ENCODE peak calls at places on chromosomes 13 and 19, in five cellular contexts. One of them, this sample, is unnamed.

GRCh38 chr19:6551607-6552450 is 21.0 kb downstream of the TNFSF9 start:
- DNase-seq in epithelial cell of prostate: no peak
- DNase-seq in CD8-positive, alpha-beta T cell: peak; percentile 33
- DNase-seq in ovary: no peak
- DNase-seq in ascending aorta: no peak
- DNase-seq in this sample: no peak

GRCh38 chr19:45809643-45810159 is 5.4 kb downstream of the RSPH6A start:
- DNase-seq in ascending aorta: no peak
- DNase-seq in ovary: no peak
- DNase-seq in CD8-positive, alpha-beta T cell: no peak
- DNase-seq in epithelial cell of prostate: no peak
- DNase-seq in this sample: no peak

GRCh38 chr19:2922987-2923386 is 21.8 kb downstream of the ZNF77 start:
- DNase-seq in epithelial cell of prostate: peak; percentile 72
- DNase-seq in ascending aorta: peak; percentile 40
- DNase-seq in CD8-positive, alpha-beta T cell: no peak
- DNase-seq in ovary: no peak
- DNase-seq in this sample: no peak

GRCh38 chr13:74641586-74641985 is 507.4 kb upstream of the KLF12 start:
- DNase-seq in ovary: no peak
- DNase-seq in CD8-positive, alpha-beta T cell: no peak
- DNase-seq in epithelial cell of prostate: peak; percentile 39
- DNase-seq in ascending aorta: no peak
- DNase-seq in this sample: no peak

GRCh38 chr19:18634612-18635290 is 2.1 kb upstream of the KLHL26 start:
- DNase-seq in ovary: no peak
- DNase-seq in CD8-positive, alpha-beta T cell: no peak
- DNase-seq in epithelial cell of prostate: no peak
- DNase-seq in ascending aorta: no peak
- DNase-seq in this sample: no peak

GRCh38 chr13:25175431-25175830 is 3.3 kb upstream of the AMER2 start:
- DNase-seq in ascending aorta: no peak
- DNase-seq in CD8-positive, alpha-beta T cell: no peak
- DNase-seq in epithelial cell of prostate: no peak
- DNase-seq in ovary: no peak
- DNase-seq in this sample: no peak

GRCh38 chr19:1841209-1841924 is 6.9 kb downstream of the REXO1 start:
- DNase-seq in epithelial cell of prostate: no peak
- DNase-seq in ovary: no peak
- DNase-seq in CD8-positive, alpha-beta T cell: no peak
- DNase-seq in ascending aorta: no peak
- DNase-seq in this sample: peak; percentile 35

GRCh38 chr19:34994643-34995471 is 5.3 kb upstream of the GRAMD1A start:
- DNase-seq in epithelial cell of prostate: no peak
- DNase-seq in CD8-positive, alpha-beta T cell: no peak
- DNase-seq in ascending aorta: no peak
- DNase-seq in ovary: peak; percentile 70
- DNase-seq in this sample: no peak

GRCh38 chr19:48844472-48844871 is 8.2 kb upstream of the HSD17B14 start:
- DNase-seq in CD8-positive, alpha-beta T cell: no peak
- DNase-seq in epithelial cell of prostate: no peak
- DNase-seq in ovary: no peak
- DNase-seq in ascending aorta: no peak
- DNase-seq in this sample: no peak

GRCh38 chr13:78595819-78596700 is 7.3 kb downstream of the POU4F1 start:
- DNase-seq in CD8-positive, alpha-beta T cell: no peak
- DNase-seq in ovary: no peak
- DNase-seq in epithelial cell of prostate: no peak
- DNase-seq in ascending aorta: no peak
- DNase-seq in this sample: no peak

GRCh38 chr19:55479451-55480230 is 3.2 kb downstream of the ZNF628 start:
- DNase-seq in CD8-positive, alpha-beta T cell: no peak
- DNase-seq in ovary: no peak
- DNase-seq in ascending aorta: no peak
- DNase-seq in epithelial cell of prostate: no peak
- DNase-seq in this sample: no peak

GRCh38 chr13:39232999-39233398 is 194.7 kb downstream of the NHLRC3 start:
- DNase-seq in CD8-positive, alpha-beta T cell: no peak
- DNase-seq in epithelial cell of prostate: no peak
- DNase-seq in ovary: no peak
- DNase-seq in ascending aorta: no peak
- DNase-seq in this sample: no peak

GRCh38 chr13:112868308-112868707 is 100.7 kb upstream of the MCF2L start:
- DNase-seq in ascending aorta: peak; percentile 15
- DNase-seq in ovary: no peak
- DNase-seq in epithelial cell of prostate: no peak
- DNase-seq in CD8-positive, alpha-beta T cell: no peak
- DNase-seq in this sample: no peak

GRCh38 chr19:11963566-11964355 is 1.1 kb upstream of the ZNF763 start:
- DNase-seq in ovary: peak; percentile 87
- DNase-seq in ascending aorta: peak; percentile 90
- DNase-seq in CD8-positive, alpha-beta T cell: peak; percentile 47
- DNase-seq in epithelial cell of prostate: no peak
- DNase-seq in this sample: peak; percentile 76

GRCh38 chr13:31427151-31427867 is 227.5 kb downstream of the B3GLCT start:
- DNase-seq in ascending aorta: no peak
- DNase-seq in epithelial cell of prostate: no peak
- DNase-seq in ovary: no peak
- DNase-seq in CD8-positive, alpha-beta T cell: no peak
- DNase-seq in this sample: no peak

GRCh38 chr13:40814803-40815202 is 25.4 kb downstream of the SLC25A15 start:
- DNase-seq in CD8-positive, alpha-beta T cell: no peak
- DNase-seq in epithelial cell of prostate: no peak
- DNase-seq in ascending aorta: no peak
- DNase-seq in ovary: no peak
- DNase-seq in this sample: no peak

GRCh38 chr13:43991773-43992201 is 112.1 kb downstream of the LACC1 start:
- DNase-seq in ascending aorta: no peak
- DNase-seq in CD8-positive, alpha-beta T cell: no peak
- DNase-seq in ovary: no peak
- DNase-seq in epithelial cell of prostate: no peak
- DNase-seq in this sample: no peak

GRCh38 chr19:46431824-46432223 is 3.1 kb upstream of the PNMA8C start:
- DNase-seq in ovary: no peak
- DNase-seq in CD8-positive, alpha-beta T cell: no peak
- DNase-seq in epithelial cell of prostate: no peak
- DNase-seq in ascending aorta: no peak
- DNase-seq in this sample: no peak

GRCh38 chr13:113458218-113459065 is 5.2 kb upstream of the ADPRHL1 start:
- DNase-seq in CD8-positive, alpha-beta T cell: no peak
- DNase-seq in ovary: no peak
- DNase-seq in ascending aorta: no peak
- DNase-seq in epithelial cell of prostate: no peak
- DNase-seq in this sample: no peak

GRCh38 chr13:57763689-57764088 is 132.1 kb downstream of the PCDH17 start:
- DNase-seq in ovary: no peak
- DNase-seq in ascending aorta: no peak
- DNase-seq in epithelial cell of prostate: no peak
- DNase-seq in CD8-positive, alpha-beta T cell: no peak
- DNase-seq in this sample: no peak

GRCh38 chr13:47184311-47184710 is 287.5 kb upstream of the HTR2A start:
- DNase-seq in ovary: no peak
- DNase-seq in ascending aorta: no peak
- DNase-seq in epithelial cell of prostate: no peak
- DNase-seq in CD8-positive, alpha-beta T cell: no peak
- DNase-seq in this sample: no peak

GRCh38 chr19:27780367-27781065 is 1432.4 kb downstream of the UQCRFS1 start:
- DNase-seq in ascending aorta: no peak
- DNase-seq in CD8-positive, alpha-beta T cell: no peak
- DNase-seq in ovary: no peak
- DNase-seq in epithelial cell of prostate: no peak
- DNase-seq in this sample: no peak

DNA sequence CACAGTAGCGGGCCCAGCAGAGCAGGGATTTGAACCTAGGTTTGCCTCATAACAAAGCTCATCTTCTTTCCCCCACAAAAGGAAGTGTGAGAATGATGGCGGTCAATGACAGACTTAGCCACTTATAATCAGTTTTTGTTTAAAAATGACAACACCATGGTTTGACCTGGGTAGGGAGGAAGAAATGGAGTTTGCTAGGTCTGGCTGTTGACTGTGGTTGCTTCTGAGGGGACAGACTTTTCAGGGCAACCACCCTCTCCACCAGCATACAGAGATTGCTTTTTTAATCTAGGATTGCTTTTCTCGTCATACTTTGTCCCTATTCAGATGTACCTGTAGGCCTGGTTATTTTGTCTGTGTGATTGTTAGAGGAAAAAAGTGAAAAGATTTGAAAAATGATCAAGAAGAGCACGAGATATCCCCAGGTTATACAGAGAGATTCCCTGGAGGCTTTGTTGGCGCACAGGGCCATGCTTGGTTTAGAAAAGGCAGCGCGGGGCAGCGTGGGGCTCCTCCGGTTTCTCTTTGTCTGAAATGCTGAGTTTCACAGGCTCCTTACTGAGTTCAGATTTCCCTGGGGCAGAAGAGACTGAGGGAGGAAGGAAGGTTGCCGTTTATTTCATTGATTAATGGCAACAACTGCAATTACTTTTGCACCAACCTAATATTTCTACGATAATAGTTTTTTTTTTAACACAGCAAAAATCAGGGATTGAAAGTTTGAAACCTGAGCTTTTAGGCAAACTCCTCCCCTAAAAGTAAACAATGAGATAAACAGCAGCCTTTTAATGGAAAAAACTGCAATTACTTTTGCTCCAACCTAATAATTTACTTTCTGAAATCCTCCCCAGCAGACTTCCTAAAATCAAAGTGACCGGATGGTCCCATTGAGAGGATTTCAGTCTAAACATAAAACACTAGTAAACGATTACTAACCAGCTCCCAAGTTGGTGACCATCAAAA is 97.0 kb upstream of the RNF113B start:
- DNase-seq in epithelial cell of prostate: no peak
- DNase-seq in ovary: no peak
- DNase-seq in CD8-positive, alpha-beta T cell: no peak
- DNase-seq in ascending aorta: no peak
- DNase-seq in this sample: no peak
- H3K27ac ChIP-seq in epithelial cell of prostate: no peak overlapping the region
- H3K27ac ChIP-seq in ovary: no peak overlapping the region
- H3K27ac ChIP-seq in CD8-positive, alpha-beta T cell: no peak overlapping the region
- H3K27ac ChIP-seq in ascending aorta: no peak overlapping the region
- H3K27ac ChIP-seq in this sample: no peak overlapping the region

GRCh38 chr13:50365300-50365682 is 350.0 kb downstream of the KCNRG start:
- DNase-seq in ascending aorta: no peak
- DNase-seq in epithelial cell of prostate: no peak
- DNase-seq in CD8-positive, alpha-beta T cell: no peak
- DNase-seq in ovary: no peak
- DNase-seq in this sample: no peak
- H3K27ac ChIP-seq in ascending aorta: no peak overlapping the region
- H3K27ac ChIP-seq in epithelial cell of prostate: no peak overlapping the region
- H3K27ac ChIP-seq in CD8-positive, alpha-beta T cell: peak overlapping the region; percentile 21
- H3K27ac ChIP-seq in ovary: no peak overlapping the region
- H3K27ac ChIP-seq in this sample: no peak overlapping the region

GRCh38 chr13:93230466-93230865 is 3.9 kb downstream of the GPC6 start:
- DNase-seq in ascending aorta: no peak
- DNase-seq in ovary: no peak
- DNase-seq in epithelial cell of prostate: no peak
- DNase-seq in CD8-positive, alpha-beta T cell: no peak
- DNase-seq in this sample: no peak
- H3K27ac ChIP-seq in ascending aorta: peak overlapping the region; percentile 95
- H3K27ac ChIP-seq in ovary: no peak overlapping the region
- H3K27ac ChIP-seq in epithelial cell of prostate: peak overlapping the region; percentile 74
- H3K27ac ChIP-seq in CD8-positive, alpha-beta T cell: no peak overlapping the region
- H3K27ac ChIP-seq in this sample: no peak overlapping the region

GRCh38 chr13:48231080-48231479 is 1.9 kb upstream of the ITM2B start:
- DNase-seq in ovary: peak; percentile 56
- DNase-seq in CD8-positive, alpha-beta T cell: no peak
- DNase-seq in epithelial cell of prostate: no peak
- DNase-seq in ascending aorta: no peak
- DNase-seq in this sample: peak; percentile 30

GRCh38 chr13:48233097-48233885 is at the start of gene ITM2B:
- DNase-seq in epithelial cell of prostate: no peak
- DNase-seq in ascending aorta: peak; percentile 84
- DNase-seq in CD8-positive, alpha-beta T cell: peak; percentile 40
- DNase-seq in ovary: peak; percentile 82
- DNase-seq in this sample: peak; percentile 71

GRCh38 chr13:48231948-48232347 is 1.1 kb upstream of the ITM2B start:
- DNase-seq in ovary: no peak
- DNase-seq in epithelial cell of prostate: no peak
- DNase-seq in ascending aorta: no peak
- DNase-seq in CD8-positive, alpha-beta T cell: no peak
- DNase-seq in this sample: no peak

GRCh38 chr13:48233886-48234488 is 981 bp downstream of the ITM2B start:
- DNase-seq in ovary: peak; percentile 35
- DNase-seq in CD8-positive, alpha-beta T cell: no peak
- DNase-seq in ascending aorta: no peak
- DNase-seq in epithelial cell of prostate: no peak
- DNase-seq in this sample: no peak

DNA sequence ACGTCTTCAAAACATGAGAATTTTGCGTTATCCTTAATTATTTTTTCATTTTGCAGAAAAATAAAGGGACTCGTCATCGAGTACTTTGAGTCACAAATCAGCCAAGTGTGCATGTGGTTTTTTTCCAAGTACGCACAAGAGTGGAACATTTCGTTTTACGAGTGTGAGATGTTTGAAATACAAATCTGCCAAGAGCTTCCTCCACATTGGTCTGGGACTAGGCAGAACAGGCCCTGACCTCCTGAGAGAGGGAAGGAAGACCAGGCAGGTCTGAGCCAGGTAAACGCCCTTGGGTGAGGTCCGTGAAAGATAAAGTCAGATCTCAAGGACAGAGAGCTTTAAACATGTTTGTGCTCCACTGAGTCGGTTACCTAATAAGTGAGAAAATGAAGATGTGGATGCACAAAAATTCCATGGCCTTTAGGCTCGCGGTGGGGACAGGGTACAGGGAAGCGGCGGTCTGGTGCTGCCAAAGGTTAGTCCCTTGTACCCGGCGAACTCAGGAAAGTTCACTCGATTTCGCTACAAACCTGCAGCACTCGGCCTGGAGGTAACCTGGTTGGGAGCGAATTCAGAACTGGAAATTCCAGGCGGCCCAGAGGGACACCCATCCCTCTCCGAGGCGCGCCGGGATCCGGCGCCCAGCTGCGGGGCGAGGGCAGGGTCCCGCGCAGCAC is 448 bp upstream of the ITM2B start:
- DNase-seq in epithelial cell of prostate: no peak
- DNase-seq in CD8-positive, alpha-beta T cell: no peak
- DNase-seq in ovary: peak; percentile 50
- DNase-seq in ascending aorta: no peak
- DNase-seq in this sample: no peak
- H3K27ac ChIP-seq in epithelial cell of prostate: peak overlapping the region; percentile 81
- H3K27ac ChIP-seq in CD8-positive, alpha-beta T cell: peak overlapping the region; percentile 92
- H3K27ac ChIP-seq in ovary: peak overlapping the region; percentile 99
- H3K27ac ChIP-seq in ascending aorta: peak overlapping the region; percentile 100
- H3K27ac ChIP-seq in this sample: peak overlapping the region; percentile 80

DNA sequence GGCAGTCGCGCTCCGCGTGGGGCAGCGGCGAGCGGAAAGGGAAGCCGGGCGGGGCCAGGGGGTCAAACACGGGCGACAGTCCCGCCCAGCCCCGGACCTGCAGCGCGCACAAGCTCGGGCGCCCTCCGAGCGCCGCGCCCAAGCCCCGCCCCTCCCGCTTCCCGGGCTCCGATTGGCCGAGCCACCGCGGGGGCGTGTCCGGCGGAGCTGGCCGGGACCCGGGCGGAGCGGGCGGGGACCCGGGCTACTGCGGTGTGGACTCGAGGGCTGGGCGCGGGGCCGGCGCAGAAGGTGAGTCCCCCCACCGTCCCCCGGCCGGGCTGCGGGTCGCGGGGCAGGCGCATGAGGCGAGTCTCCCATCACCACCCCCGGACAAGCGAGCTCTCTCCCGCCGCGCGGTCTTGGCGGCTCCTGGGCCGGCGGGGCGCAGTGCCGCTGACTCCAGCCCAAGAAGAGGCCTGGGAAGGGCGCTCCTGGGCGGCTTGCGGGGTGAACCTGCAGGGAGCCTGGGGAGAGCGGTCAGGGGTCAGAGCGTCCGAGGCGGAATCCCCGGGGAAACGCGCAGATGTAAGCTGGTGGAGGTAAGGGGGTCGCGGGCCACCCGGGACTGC is at the start of gene PLEKHF1:
- DNase-seq in epithelial cell of prostate: no peak
- DNase-seq in CD8-positive, alpha-beta T cell: peak; percentile 56
- DNase-seq in ovary: peak; percentile 89
- DNase-seq in ascending aorta: peak; percentile 95
- DNase-seq in this sample: peak; percentile 87
- H3K27ac ChIP-seq in epithelial cell of prostate: peak within 1 kb of the TSS; percentile 87
- H3K27ac ChIP-seq in CD8-positive, alpha-beta T cell: peak within 1 kb of the TSS; percentile 69
- H3K27ac ChIP-seq in ovary: peak within 1 kb of the TSS; percentile 72
- H3K27ac ChIP-seq in ascending aorta: peak within 1 kb of the TSS; percentile 99
- H3K27ac ChIP-seq in this sample: peak within 1 kb of the TSS; percentile 36